ENCODE peak calls at places on chromosomes 12 and 14, in ten cellular contexts. F is activated CD4-positive, alpha-beta T cell treated with anti-CD3 and anti-CD28 coated beads for 48 hours; V is HS-27A; Z is ACHN; M is WTC11; L is EH; D is astrocyte of the spinal cord; A is amniotic stem cell; K is GM23248; C is mammary epithelial cell. X is an unnamed sample.

GRCh38 chr14:44444454-44444853 is 62.6 kb downstream of the FSCB start:
- DNase-seq in F (no peak), V (no peak), Z (no peak), M (no peak), L (no peak), D (no peak), A (no peak), K (no peak), C (no peak), X (no peak)

GRCh38 chr14:51554339-51554920 is 97.3 kb upstream of the FRMD6 start:
- DNase-seq in F (no peak), V (peak), Z (peak), M (no peak), L (peak), D (peak), A (peak), K (peak), C (peak), X (peak)

GRCh38 chr12:27279836-27280235 is 35.8 kb downstream of the STK38L start:
- DNase-seq in F (no peak), V (no peak), Z (no peak), M (no peak), L (no peak), D (no peak), A (no peak), K (no peak), C (no peak), X (no peak)

GRCh38 chr14:69287096-69287991 is 27.4 kb downstream of the GALNT16 start:
- DNase-seq in F (no peak), V (no peak), Z (no peak), M (no peak), L (no peak), D (peak), A (no peak), K (peak), C (no peak), X (no peak)

GRCh38 chr14:31070431-31070830 is 44.3 kb upstream of the STRN3 start:
- DNase-seq in F (no peak), V (peak), Z (peak), M (no peak), L (peak), D (peak), A (peak), K (peak), C (peak), X (no peak)

GRCh38 chr12:109010259-109010658 is 10.6 kb downstream of the SVOP start:
- DNase-seq in F (no peak), V (no peak), Z (peak), M (no peak), L (no peak), D (no peak), A (no peak), K (no peak), C (no peak), X (no peak)

GRCh38 chr14:23577004-23577681 is 1.4 kb downstream of the JPH4 start:
- DNase-seq in F (no peak), V (no peak), Z (no peak), M (peak), L (peak), D (no peak), A (no peak), K (peak), C (no peak), X (no peak)

GRCh38 chr12:6742833-6743232 is 10.1 kb downstream of the MLF2 start:
- DNase-seq in F (no peak), V (no peak), Z (no peak), M (no peak), L (no peak), D (no peak), A (no peak), K (no peak), C (peak), X (no peak)

GRCh38 chr14:93994919-93995682 is 2.0 kb upstream of the CCDC197 start:
- DNase-seq in F (peak), V (no peak), Z (peak), M (peak), L (peak), D (peak), A (peak), K (peak), C (peak), X (peak)